ENCODE peak calls at places on chromosome 7, in eight cellular contexts. T is cardiac muscle cell; L is HL-60; V is ascending aorta; G is CD8-positive, alpha-beta T cell; I is mammary epithelial cell; Q is nephron progenitor cell; N is Peyer's patch. O is an unnamed sample.

GRCh38 chr7:156907656-156908055 is 14.7 kb upstream of the LMBR1 start:
- DNase-seq in Q (no peak), L (no peak), T (no peak), G (no peak), I (peak), V (no peak), N (no peak), O (no peak)

GRCh38 chr7:142112086-142112485 is 568 bp downstream of the MGAM2 start:
- DNase-seq in Q (no peak), N (no peak), T (no peak), G (no peak), V (no peak), L (no peak), I (no peak), O (no peak)

GRCh38 chr7:157027568-157028527 is 17.4 kb upstream of the MNX1 start:
- DNase-seq in I (peak), V (no peak), L (no peak), N (peak), T (no peak), Q (no peak), G (no peak), O (no peak)

GRCh38 chr7:71636329-71636728 is 504.4 kb downstream of the GALNT17 start:
- DNase-seq in V (no peak), T (no peak), Q (no peak), I (no peak), G (no peak), N (no peak), L (no peak), O (no peak)

GRCh38 chr7:114567416-114567815 is 152.8 kb downstream of the FOXP2 start:
- DNase-seq in T (no peak), N (no peak), G (no peak), L (no peak), Q (no peak), V (no peak), I (no peak), O (no peak)

GRCh38 chr7:34044319-34044643 is 138.9 kb downstream of the BMPER start:
- DNase-seq in I (no peak), L (no peak), G (no peak), N (no peak), T (no peak), Q (no peak), V (no peak), O (no peak)

GRCh38 chr7:23787272-23787671 is 77.3 kb downstream of the STK31 start:
- DNase-seq in N (no peak), T (no peak), Q (no peak), I (no peak), G (no peak), V (no peak), L (no peak), O (no peak)

GRCh38 chr7:33959676-33960075 is 54.3 kb downstream of the BMPER start:
- DNase-seq in N (no peak), L (no peak), G (no peak), I (no peak), V (no peak), Q (no peak), T (no peak), O (no peak)

GRCh38 chr7:120165231-120165630 is 107.7 kb upstream of the KCND2 start:
- DNase-seq in Q (no peak), L (no peak), I (no peak), N (no peak), T (no peak), V (no peak), G (no peak), O (no peak)

GRCh38 chr7:3912291-3912690 is 611.2 kb downstream of the SDK1 start:
- DNase-seq in G (no peak), L (no peak), Q (peak), N (no peak), I (no peak), T (no peak), V (no peak), O (no peak)

GRCh38 chr7:130649004-130649790 is 19.4 kb downstream of the COPG2 start:
- DNase-seq in N (no peak), Q (no peak), T (no peak), G (no peak), L (no peak), V (no peak), I (peak), O (no peak)

GRCh38 chr7:113119429-113119828 is 1.1 kb upstream of the SMIM30 start:
- DNase-seq in G (no peak), N (no peak), T (no peak), Q (no peak), L (no peak), I (no peak), V (no peak), O (no peak)

GRCh38 chr7:113109718-113110117 is 8.6 kb downstream of the SMIM30 start:
- DNase-seq in I (no peak), Q (no peak), V (no peak), G (no peak), N (no peak), T (no peak), L (no peak), O (no peak)

GRCh38 chr7:113118074-113118959 is at the start of gene SMIM30:
- DNase-seq in I (peak), G (peak), N (peak), T (peak), Q (peak), L (peak), V (peak), O (peak)

GRCh38 chr7:113113912-113114311 is 4.4 kb downstream of the SMIM30 start:
- DNase-seq in L (no peak), N (no peak), V (no peak), G (no peak), I (no peak), T (no peak), Q (no peak), O (no peak)
- TF ChIP-seq CTCF in L (no peak), N (no peak), V (no peak), G (no peak), I (peak), T (no peak), Q (no peak), O (no peak)

DNA sequence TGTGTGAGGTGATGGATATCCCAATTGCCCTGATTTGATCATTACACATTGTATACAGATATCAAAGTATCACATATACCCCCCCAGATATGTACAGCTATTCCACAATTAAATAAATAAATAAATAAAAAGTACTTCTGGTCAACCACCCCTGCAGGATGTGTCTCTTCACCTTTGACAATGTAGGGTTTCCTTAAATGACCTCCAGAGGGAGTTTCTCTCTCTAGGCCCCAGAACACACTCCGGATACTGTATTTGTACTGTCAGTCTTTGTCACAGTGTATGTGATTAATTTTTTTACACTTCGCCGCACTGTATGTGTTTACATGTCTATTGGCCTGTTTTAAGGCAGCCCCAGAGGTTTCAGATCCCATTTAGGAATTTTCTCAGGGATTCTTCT is 123.6 kb downstream of the ADCYAP1R1 start:
- DNase-seq in I (no peak), L (no peak), G (no peak), V (no peak), N (no peak), Q (no peak), T (no peak), O (no peak)
- TF ChIP-seq CTCF in I (peak), L (no peak), G (no peak), V (no peak), N (no peak), Q (peak), T (no peak), O (no peak)

DNA sequence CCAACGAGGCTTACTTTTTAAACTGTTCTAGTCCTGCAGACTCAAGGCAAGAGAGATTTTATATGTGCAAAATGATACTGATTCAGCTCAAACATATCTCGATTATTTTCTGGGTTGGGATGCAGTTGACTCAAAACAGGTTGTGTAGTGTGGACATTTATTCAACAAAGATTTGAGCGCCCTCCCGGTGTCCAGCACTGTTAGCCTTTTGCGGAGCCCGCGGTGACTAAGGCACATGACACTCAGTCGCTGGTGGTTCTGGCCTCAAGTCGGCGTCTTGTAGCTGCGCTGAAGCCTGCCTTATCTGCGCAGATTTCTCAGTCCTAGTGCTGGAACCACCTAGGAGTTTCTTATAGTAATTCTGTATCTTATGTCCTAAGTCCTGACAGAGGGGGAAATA is 938 bp upstream of the CADPS2 start:
- DNase-seq in T (peak), V (no peak), Q (peak), G (no peak), L (no peak), N (peak), I (peak), O (no peak)
- TF ChIP-seq CTCF in T (peak), V (no peak), Q (no peak), G (no peak), L (no peak), N (peak), I (peak), O (no peak)

GRCh38 chr7:45980181-45980905 is 59.3 kb upstream of the IGFBP3 start:
- DNase-seq in L (no peak), T (no peak), V (no peak), I (no peak), N (no peak), G (no peak), Q (no peak), O (no peak)
- TF ChIP-seq CTCF in L (no peak), T (no peak), V (no peak), I (no peak), N (no peak), G (no peak), Q (no peak), O (no peak)

GRCh38 chr7:65235586-65235985 is 138.1 kb upstream of the ZNF92 start:
- DNase-seq in I (no peak), V (no peak), G (no peak), T (no peak), N (no peak), L (no peak), Q (no peak), O (no peak)

GRCh38 chr7:65239324-65239706 is 134.3 kb upstream of the ZNF92 start:
- DNase-seq in L (no peak), I (no peak), N (no peak), V (no peak), G (no peak), Q (no peak), T (no peak), O (no peak)

GRCh38 chr7:65238785-65239184 is 134.9 kb upstream of the ZNF92 start:
- DNase-seq in T (no peak), G (no peak), V (no peak), I (no peak), N (no peak), L (no peak), Q (no peak), O (no peak)

DNA sequence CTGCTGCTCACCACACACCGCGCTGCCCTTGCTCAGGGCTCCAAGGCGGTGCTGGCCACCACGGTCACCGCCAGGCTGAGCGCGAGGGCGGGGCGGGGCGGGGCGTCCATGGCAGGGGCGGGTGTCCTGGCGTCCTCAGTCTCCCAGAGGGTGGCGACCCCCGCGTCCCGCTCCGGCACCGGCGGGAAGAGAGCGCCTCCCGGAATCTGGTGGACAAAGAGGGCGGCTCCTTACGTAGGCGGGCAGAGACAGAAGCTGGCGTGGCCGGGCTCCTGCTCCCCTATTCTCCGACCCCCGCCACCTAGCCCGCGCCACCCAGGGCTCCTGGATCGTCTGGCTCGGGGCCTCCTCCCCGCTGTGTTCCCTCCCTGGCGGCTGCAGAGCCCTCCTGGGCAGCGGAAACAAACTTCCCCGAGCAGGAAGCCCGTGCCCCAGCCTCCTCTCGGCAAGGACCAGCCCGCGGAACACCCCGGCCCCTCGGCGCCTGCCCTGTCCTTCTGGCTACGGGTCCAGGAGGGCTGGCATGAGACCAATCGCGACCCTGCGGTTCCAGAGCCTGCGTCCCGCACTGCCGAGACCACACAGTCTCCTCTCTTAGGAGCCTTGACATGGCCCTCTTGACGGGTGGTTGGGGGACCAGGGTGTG is 133.8 kb upstream of the ZNF92 start:
- DNase-seq in T (peak), G (no peak), I (peak), V (no peak), N (no peak), Q (peak), L (no peak), O (no peak)
- TF ChIP-seq CTCF in T (no peak), G (no peak), I (peak), V (no peak), N (no peak), Q (peak), L (no peak), O (no peak)

GRCh38 chr7:37514520-37514919 is 65.9 kb upstream of the ELMO1 start:
- DNase-seq in G (no peak), Q (no peak), I (no peak), T (no peak), N (no peak), L (no peak), V (no peak), O (no peak)

GRCh38 chr7:37505750-37506353 is 57.2 kb upstream of the ELMO1 start:
- DNase-seq in I (no peak), L (no peak), T (no peak), V (no peak), G (no peak), Q (no peak), N (no peak), O (no peak)

GRCh38 chr7:37508063-37508462 is 59.4 kb upstream of the ELMO1 start:
- DNase-seq in I (no peak), Q (no peak), L (no peak), T (no peak), V (no peak), N (no peak), G (no peak), O (no peak)

GRCh38 chr7:37511852-37512377 is 63.3 kb upstream of the ELMO1 start:
- DNase-seq in Q (no peak), G (no peak), N (no peak), V (no peak), I (no peak), L (no peak), T (no peak), O (no peak)

DNA sequence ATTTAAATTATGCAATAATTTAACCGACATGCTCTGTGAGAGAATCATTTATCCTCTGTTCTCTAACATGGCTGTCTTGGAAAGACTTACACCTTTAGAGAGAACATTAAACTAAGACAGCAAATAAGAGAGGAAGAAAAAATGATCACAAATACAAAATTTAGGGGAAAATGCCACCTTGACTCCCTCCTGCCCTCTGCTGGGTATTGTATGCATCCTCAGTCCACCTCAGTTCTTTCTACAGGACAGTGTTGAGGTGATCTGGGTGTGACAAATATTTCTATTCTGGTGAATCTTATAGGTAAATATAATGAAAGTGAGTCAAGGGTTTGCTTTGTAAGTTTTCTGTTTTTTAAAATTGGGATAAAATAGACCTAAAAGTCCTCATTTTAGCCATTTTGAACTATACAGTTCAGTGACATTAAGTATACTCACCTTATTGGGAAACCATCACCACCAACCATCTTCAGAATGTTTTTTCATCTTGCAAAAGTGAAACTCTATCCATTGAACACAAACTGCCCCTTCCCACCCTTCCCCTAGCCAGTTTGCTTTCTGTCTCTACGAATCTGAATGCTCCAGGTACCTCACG is 61.5 kb upstream of the ELMO1 start:
- DNase-seq in Q (no peak), I (no peak), V (no peak), L (no peak), N (no peak), G (no peak), T (peak), O (no peak)
- TF ChIP-seq CTCF in Q (peak), I (peak), V (peak), L (peak), N (peak), G (peak), T (peak), O (peak)

GRCh38 chr7:106068986-106069385 is 43.1 kb downstream of the SYPL1 start:
- DNase-seq in Q (no peak), V (no peak), T (no peak), N (no peak), I (peak), L (no peak), G (peak), O (no peak)

GRCh38 chr7:106069471-106070200 is 42.5 kb downstream of the SYPL1 start:
- DNase-seq in I (no peak), T (no peak), V (no peak), G (peak), L (no peak), N (no peak), Q (no peak), O (no peak)

GRCh38 chr7:106068538-106068961 is 43.6 kb downstream of the SYPL1 start:
- DNase-seq in I (no peak), L (no peak), N (no peak), Q (peak), G (peak), V (no peak), T (no peak), O (no peak)

GRCh38 chr7:106065560-106066500 is 46.3 kb downstream of the SYPL1 start:
- DNase-seq in G (peak), Q (no peak), L (no peak), T (no peak), V (no peak), I (peak), N (peak), O (no peak)

GRCh38 chr7:106067678-106068077 is 44.4 kb downstream of the SYPL1 start:
- DNase-seq in V (no peak), G (no peak), I (no peak), Q (no peak), N (no peak), T (no peak), L (no peak), O (no peak)
- TF ChIP-seq CTCF in V (no peak), G (no peak), I (no peak), Q (no peak), N (no peak), T (no peak), L (no peak), O (no peak)

O was measured in CD14-positive monocyte.